ENCODE peak calls at places on chromosomes 7 and 10, in ten cellular contexts. Q is brain microvascular endothelial cell, L is adrenal gland, Y is pancreas, K is psoas muscle, R is PC-3, X is bronchial epithelial cell, A is ascending aorta, O is testis, J is hepatocyte. N is an unnamed sample. For H3K36me3, the result is how much of the 10 kb centered on the place peaks cover.

GRCh38 chr10:31789555-31789954 is 139.1 kb downstream of the ARHGAP12 start:
- DNase-seq in Q (no peak), L (no peak), Y (no peak), K (no peak), R (no peak), X (no peak), A (no peak), O (no peak), J (no peak), N (no peak)

GRCh38 chr10:3754727-3755439 is 30.1 kb downstream of the KLF6 start:
- DNase-seq in Q (peak), L (peak), Y (no peak), K (no peak), R (peak), X (peak), A (peak), O (peak), J (peak), N (no peak)

GRCh38 chr10:101062231-101063161 is 707 bp downstream of the KAZALD1 start:
- DNase-seq in Q (no peak), L (peak), Y (peak), K (peak), R (peak), X (no peak), A (no peak), O (peak), J (peak), N (peak)

GRCh38 chr10:30445716-30446115 is 11.7 kb downstream of the MAP3K8 start:
- DNase-seq in Q (peak), L (no peak), Y (no peak), K (no peak), R (peak), X (no peak), A (no peak), O (no peak), J (no peak), N (no peak)

GRCh38 chr10:64523065-64523759 is 1002.0 kb downstream of the REEP3 start:
- DNase-seq in Q (no peak), L (no peak), Y (no peak), K (no peak), R (no peak), X (no peak), A (no peak), O (no peak), J (no peak), N (no peak)

GRCh38 chr7:25619963-25620799 is 391.9 kb upstream of the NPVF start:
- DNase-seq in Q (no peak), L (peak), Y (no peak), K (peak), R (no peak), X (no peak), A (no peak), O (peak), J (peak), N (no peak)

GRCh38 chr7:99035723-99036530 is 108.0 kb downstream of the SMURF1 start:
- DNase-seq in Q (no peak), L (peak), Y (no peak), K (no peak), R (no peak), X (no peak), A (no peak), O (peak), J (no peak), N (no peak)

GRCh38 chr7:143882611-143883078 is 19.3 kb downstream of the TCAF1 start:
- DNase-seq in Q (peak), L (peak), Y (peak), K (peak), R (no peak), X (no peak), A (no peak), O (peak), J (peak), N (peak)

GRCh38 chr7:155483868-155484325 is 26.0 kb downstream of the EN2 start:
- DNase-seq in Q (no peak), L (no peak), Y (peak), K (no peak), R (no peak), X (peak), A (peak), O (peak), J (no peak), N (no peak)

GRCh38 chr10:68242051-68242450 is 10.1 kb upstream of the ATOH7 start:
- DNase-seq in Q (no peak), L (no peak), Y (no peak), K (no peak), R (no peak), X (no peak), A (no peak), O (no peak), J (no peak), N (no peak)

GRCh38 chr10:58857251-58857650 is 319.2 kb upstream of the PHYHIPL start:
- DNase-seq in Q (no peak), L (no peak), Y (no peak), K (no peak), R (no peak), X (no peak), A (no peak), O (no peak), J (no peak), N (no peak)

GRCh38 chr10:30825495-30825894 is 195.9 kb upstream of the LYZL2 start:
- DNase-seq in Q (no peak), L (no peak), Y (no peak), K (no peak), R (no peak), X (no peak), A (no peak), O (no peak), J (no peak), N (no peak)

GRCh38 chr10:6386346-6386745 is 183.6 kb downstream of the PFKFB3 start:
- DNase-seq in Q (no peak), L (no peak), Y (no peak), K (no peak), R (no peak), X (no peak), A (no peak), O (no peak), J (no peak), N (peak)

GRCh38 chr7:80057503-80057902 is 77.1 kb upstream of the GNAI1 start:
- DNase-seq in Q (no peak), L (no peak), Y (no peak), K (no peak), R (no peak), X (no peak), A (no peak), O (no peak), J (no peak), N (no peak)

GRCh38 chr10:13086051-13086450 is 13.9 kb upstream of the OPTN start:
- DNase-seq in Q (no peak), L (no peak), Y (no peak), K (no peak), R (no peak), X (no peak), A (no peak), O (no peak), J (no peak), N (no peak)

GRCh38 chr10:100713049-100713858 is 32.1 kb upstream of the PAX2 start:
- DNase-seq in Q (no peak), L (no peak), Y (peak), K (no peak), R (no peak), X (no peak), A (no peak), O (no peak), J (no peak), N (no peak)

GRCh38 chr7:73969991-73970390 is 58.0 kb upstream of the ELN start:
- DNase-seq in Q (no peak), L (no peak), Y (no peak), K (no peak), R (no peak), X (no peak), A (no peak), O (no peak), J (no peak), N (no peak)

GRCh38 chr10:93417264-93417663 is 64.9 kb downstream of the MYOF start:
- DNase-seq in Q (no peak), L (no peak), Y (no peak), K (no peak), R (no peak), X (no peak), A (no peak), O (no peak), J (no peak), N (no peak)

GRCh38 chr7:81692146-81692905 is 77.5 kb downstream of the HGF start:
- DNase-seq in Q (peak), L (no peak), Y (no peak), K (no peak), R (peak), X (peak), A (no peak), O (no peak), J (no peak), N (no peak)

GRCh38 chr10:95308389-95309302 is 17.8 kb upstream of the PDLIM1 start:
- DNase-seq in Q (peak), L (peak), Y (peak), K (peak), R (peak), X (peak), A (peak), O (peak), J (peak), N (peak)

GRCh38 chr10:60237977-60238376 is 151.7 kb downstream of the ANK3 start:
- DNase-seq in Q (peak), L (no peak), Y (no peak), K (no peak), R (peak), X (peak), A (no peak), O (no peak), J (no peak), N (no peak)

GRCh38 chr7:27198871-27199801 is 755 bp downstream of the HOXA13 start:
- DNase-seq in Q (no peak), L (peak), Y (peak), K (no peak), R (peak), X (no peak), A (peak), O (no peak), J (no peak), N (no peak)

GRCh38 chr7:88401009-88401623 is 94.4 kb upstream of the STEAP4 start:
- DNase-seq in Q (no peak), L (no peak), Y (no peak), K (no peak), R (peak), X (peak), A (no peak), O (no peak), J (peak), N (no peak)

GRCh38 chr10:78889536-78890063 is 179.2 kb upstream of the ZMIZ1 start:
- DNase-seq in Q (no peak), L (no peak), Y (no peak), K (no peak), R (no peak), X (no peak), A (no peak), O (no peak), J (no peak), N (no peak)

GRCh38 chr7:140425718-140426117 is 21.9 kb downstream of the RAB19 start:
- DNase-seq in Q (no peak), L (no peak), Y (no peak), K (no peak), R (no peak), X (no peak), A (no peak), O (no peak), J (no peak), N (no peak)

DNA sequence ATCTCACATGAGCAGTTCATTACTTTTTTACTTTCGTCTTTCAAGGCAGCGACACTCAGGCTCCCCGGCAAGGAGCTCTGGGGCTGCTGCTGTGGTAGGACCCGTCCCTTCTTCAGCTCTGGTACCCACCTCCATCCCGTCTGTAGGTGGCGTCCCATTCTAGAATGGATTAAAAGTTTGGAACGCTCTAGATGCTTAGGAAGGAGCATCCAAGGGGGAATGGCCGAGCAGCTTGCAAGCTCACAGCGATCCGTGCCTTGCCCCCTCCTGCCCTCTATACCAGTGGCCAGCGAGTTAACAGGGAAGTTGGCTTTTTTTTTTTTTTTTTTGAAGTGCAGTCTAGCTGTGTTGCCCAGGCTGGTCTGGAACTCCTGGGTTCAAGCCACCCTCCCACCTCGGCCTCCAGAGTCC is 22.8 kb upstream of the TTYH3 start:
- DNase-seq in Q (no peak), L (no peak), Y (no peak), K (no peak), R (peak), X (no peak), A (no peak), O (no peak), J (peak), N (no peak)
- TF ChIP-seq CTCF in Q (peak), L (peak), Y (no peak), K (no peak), R (peak), X (peak), A (no peak), O (no peak), J (peak), N (no peak)

DNA sequence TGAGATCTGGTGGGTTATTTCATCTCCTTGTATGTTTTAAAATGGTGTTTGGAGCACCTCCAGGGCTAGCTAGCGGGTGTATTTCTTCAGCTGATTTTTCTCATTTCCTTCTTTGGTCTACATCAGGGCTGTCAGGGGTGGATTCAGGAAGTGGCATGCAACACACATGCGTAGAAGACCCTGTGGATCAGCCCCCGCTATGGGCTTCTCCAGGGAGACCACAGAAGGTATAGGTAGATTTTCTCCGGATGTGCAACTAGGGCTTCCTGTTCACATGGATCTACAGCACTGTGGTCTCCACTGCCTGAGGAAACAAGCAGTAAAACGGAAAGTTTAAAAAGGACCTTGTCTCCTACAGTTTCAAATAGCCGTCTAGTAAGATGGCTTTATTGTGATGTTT is 10.4 kb downstream of the NUB1 start:
- DNase-seq in Q (no peak), L (no peak), Y (no peak), K (no peak), R (no peak), X (no peak), A (no peak), O (no peak), J (no peak), N (no peak)
- H3K36me3 ChIP-seq in Q (half or more), L (half or more), Y (under half), K (under half), R (under half), X (under half), A (half or more), O (under half), J (under half), N (under half)

GRCh38 chr10:48727866-48728265 is 43.2 kb downstream of the WDFY4 start:
- DNase-seq in Q (no peak), L (no peak), Y (no peak), K (no peak), R (no peak), X (no peak), A (no peak), O (no peak), J (no peak), N (no peak)

GRCh38 chr10:48729222-48729621 is 44.5 kb downstream of the WDFY4 start:
- DNase-seq in Q (no peak), L (no peak), Y (no peak), K (no peak), R (no peak), X (no peak), A (no peak), O (no peak), J (no peak), N (no peak)

GRCh38 chr10:48731141-48731540 is 46.5 kb downstream of the WDFY4 start:
- DNase-seq in Q (no peak), L (no peak), Y (no peak), K (no peak), R (no peak), X (no peak), A (no peak), O (no peak), J (no peak), N (no peak)

GRCh38 chr10:48731654-48732053 is 47.0 kb downstream of the WDFY4 start:
- DNase-seq in Q (no peak), L (no peak), Y (no peak), K (no peak), R (no peak), X (no peak), A (no peak), O (no peak), J (no peak), N (peak)

GRCh38 chr10:48729941-48730457 is 45.3 kb downstream of the WDFY4 start:
- DNase-seq in Q (no peak), L (no peak), Y (no peak), K (no peak), R (no peak), X (no peak), A (no peak), O (no peak), J (no peak), N (no peak)
- TF ChIP-seq CTCF in Q (no peak), L (no peak), Y (no peak), K (no peak), R (no peak), X (no peak), A (no peak), O (no peak), J (no peak), N (no peak)

GRCh38 chr7:139245401-139245800 is 14.4 kb downstream of the UBN2 start:
- DNase-seq in Q (no peak), L (no peak), Y (no peak), K (no peak), R (no peak), X (no peak), A (no peak), O (no peak), J (no peak), N (no peak)
- H3K36me3 ChIP-seq in Q (under half), L (under half), Y (under half), K (under half), R (under half), X (under half), A (under half), O (under half), J (under half), N (under half)

GRCh38 chr7:106285051-106285800 is 443 bp upstream of the NAMPT start:
- DNase-seq in Q (peak), L (peak), Y (peak), K (peak), R (peak), X (peak), A (peak), O (peak), J (peak), N (peak)
- TF ChIP-seq CTCF in Q (peak), L (no peak), Y (no peak), K (no peak), R (no peak), X (no peak), A (no peak), O (no peak), J (no peak), N (no peak)